ENCODE peak calls at places on chromosome 9, in four cellular contexts. G is cardiac muscle cell, N is fibroblast of pulmonary artery, W is testis. O is an unnamed sample.

GRCh38 chr9:14277202-14277601 is 36.7 kb downstream of the NFIB start:
- DNase-seq in N (peak; percentile 88), W (no peak), G (peak; percentile 87), O (no peak)

GRCh38 chr9:134048582-134048968 is 19.3 kb downstream of the BRD3 start:
- DNase-seq in G (no peak), N (no peak), W (no peak), O (peak; percentile 40)

GRCh38 chr9:97531750-97532383 is 30.4 kb downstream of the TMOD1 start:
- DNase-seq in N (no peak), W (no peak), G (no peak), O (no peak)

GRCh38 chr9:113375057-113376023 is 1.4 kb downstream of the HDHD3 start:
- DNase-seq in N (no peak), G (no peak), W (no peak), O (no peak)

GRCh38 chr9:137878146-137878941 is 762 bp downstream of the CACNA1B start:
- DNase-seq in W (peak; percentile 49), N (peak; percentile 23), G (peak; percentile 29), O (no peak)

GRCh38 chr9:90103771-90104170 is 499.0 kb downstream of the GADD45G start:
- DNase-seq in G (no peak), N (no peak), W (no peak), O (no peak)

GRCh38 chr9:133589454-133590227 is 19.5 kb downstream of the FAM163B start:
- DNase-seq in W (peak; percentile 74), N (no peak), G (no peak), O (peak; percentile 6)

GRCh38 chr9:16230731-16231130 is 639.7 kb downstream of the BNC2 start:
- DNase-seq in W (no peak), N (no peak), G (no peak), O (no peak)

GRCh38 chr9:77848897-77849296 is 182.7 kb downstream of the GNAQ start:
- DNase-seq in N (peak; percentile 92), G (peak; percentile 89), W (no peak), O (peak; percentile 70)

GRCh38 chr9:136095495-136096058 is 488 bp upstream of the NACC2 start:
- DNase-seq in W (no peak), G (peak; percentile 49), N (peak; percentile 33), O (peak; percentile 81)

GRCh38 chr9:70021026-70021571 is 22.5 kb upstream of the MAMDC2 start:
- DNase-seq in G (peak; percentile 54), N (peak; percentile 84), W (peak; percentile 50), O (peak; percentile 87)

GRCh38 chr9:19690128-19690527 is 98.7 kb downstream of the SLC24A2 start:
- DNase-seq in G (peak; percentile 8), W (no peak), N (no peak), O (no peak)

GRCh38 chr9:137156567-137157375 is 13.1 kb downstream of the LRRC26 start:
- DNase-seq in G (peak; percentile 46), W (peak; percentile 70), N (peak; percentile 50), O (peak; percentile 41)

GRCh38 chr9:114811301-114811700 is 5.5 kb upstream of the TNFSF15 start:
- DNase-seq in G (peak; percentile 80), W (no peak), N (peak; percentile 79), O (no peak)

DNA sequence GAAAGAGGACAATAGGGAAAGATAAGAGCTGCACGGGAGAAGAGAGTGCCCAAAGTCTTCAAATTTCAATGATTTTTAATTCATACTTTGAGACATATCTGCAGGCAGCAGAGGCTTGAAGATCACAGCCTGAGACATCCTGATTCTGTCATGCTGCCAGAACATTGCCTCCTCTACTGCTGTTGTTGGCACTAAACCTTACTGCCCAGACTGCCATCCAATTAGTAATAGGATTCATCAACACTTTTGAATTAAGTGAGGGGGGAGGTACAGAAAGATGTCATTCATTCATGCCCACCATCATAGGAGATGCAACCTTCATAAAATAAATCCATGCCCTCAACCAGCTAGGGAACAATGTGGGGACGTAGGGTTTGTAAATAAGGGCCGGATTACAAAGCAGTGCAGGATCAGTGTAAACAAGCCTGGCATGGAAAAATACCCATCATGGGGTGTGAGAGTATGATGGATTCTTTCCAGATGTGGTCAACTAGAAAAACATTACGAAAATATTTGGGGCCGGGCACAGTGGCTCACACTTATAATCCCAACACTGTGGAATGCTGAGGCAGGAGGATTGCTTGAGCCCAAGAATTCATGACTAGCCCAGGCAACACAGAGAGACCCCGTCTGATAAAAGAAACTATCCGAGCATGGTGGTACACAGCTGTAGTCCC is 122.1 kb upstream of the DAPK1 start:
- DNase-seq in N (peak; percentile 38), G (peak; percentile 57), W (no peak), O (no peak)
- H3K4me3 ChIP-seq in N (no peak overlapping the region), G (no peak overlapping the region), W (no peak overlapping the region), O (no peak overlapping the region)

GRCh38 chr9:130824079-130824478 is 11.0 kb upstream of the ABL1 start:
- DNase-seq in N (no peak), G (no peak), W (no peak), O (no peak)
- H3K4me3 ChIP-seq in N (no peak overlapping the region), G (no peak overlapping the region), W (no peak overlapping the region), O (no peak overlapping the region)

GRCh38 chr9:34612788-34613390 is 992 bp upstream of the RPP25L start:
- DNase-seq in W (peak; percentile 88), G (peak; percentile 77), N (peak; percentile 77), O (peak; percentile 79)
- H3K4me3 ChIP-seq in W (peak overlapping the region; percentile 73), G (peak overlapping the region; percentile 58), N (peak overlapping the region; percentile 88), O (peak overlapping the region; percentile 89)

GRCh38 chr9:129142115-129142514 is 30.9 kb downstream of the PTPA start:
- DNase-seq in W (no peak), N (no peak), G (no peak), O (no peak)
- H3K4me3 ChIP-seq in W (no peak overlapping the region), N (no peak overlapping the region), G (peak overlapping the region; percentile 41), O (no peak overlapping the region)

GRCh38 chr9:110114086-110114887 is 93.7 kb downstream of the C9orf152 start:
- DNase-seq in W (no peak), G (no peak), N (no peak), O (no peak)
- H3K4me3 ChIP-seq in W (no peak overlapping the region), G (no peak overlapping the region), N (peak overlapping the region; percentile 25), O (no peak overlapping the region)